ENCODE peak calls at places on chromosomes 12 and 14, in eight cellular contexts. F, N, B, X, M, V, S and I are unnamed samples.

GRCh38 chr14:59688224-59689170 is 111.9 kb upstream of the CCDC175 start:
- DNase-seq in F (no peak), N (peak; percentile 15), B (peak; percentile 44), X (peak; percentile 64), M (no peak), V (peak; percentile 11), S (no peak), I (no peak)

GRCh38 chr14:52269100-52269499 is 1.6 kb downstream of the PTGDR start:
- DNase-seq in F (no peak), N (no peak), B (no peak), X (no peak), M (no peak), V (no peak), S (no peak), I (no peak)

GRCh38 chr12:120257041-120257821 is 8.3 kb downstream of the PXN start:
- DNase-seq in F (no peak), N (no peak), B (peak; percentile 42), X (peak; percentile 68), M (peak; percentile 58), V (no peak), S (no peak), I (no peak)

GRCh38 chr12:98224584-98225221 is 290.7 kb upstream of the TMPO start:
- DNase-seq in F (no peak), N (no peak), B (no peak), X (no peak), M (no peak), V (no peak), S (no peak), I (no peak)

GRCh38 chr12:15336772-15337553 is 14.7 kb downstream of the PTPRO start:
- DNase-seq in F (no peak), N (no peak), B (no peak), X (no peak), M (no peak), V (no peak), S (no peak), I (no peak)

GRCh38 chr14:103317251-103317650 is 16.8 kb upstream of the EIF5 start:
- DNase-seq in F (no peak), N (no peak), B (no peak), X (no peak), M (no peak), V (no peak), S (no peak), I (peak; percentile 42)

GRCh38 chr12:75212072-75212471 is 2.4 kb upstream of the KCNC2 start:
- DNase-seq in F (no peak), N (no peak), B (no peak), X (no peak), M (no peak), V (no peak), S (no peak), I (no peak)

GRCh38 chr12:25322918-25323773 is 72.4 kb upstream of the KRAS start:
- DNase-seq in F (no peak), N (no peak), B (no peak), X (no peak), M (no peak), V (no peak), S (no peak), I (no peak)

GRCh38 chr12:81255456-81255855 is 177.6 kb downstream of the ACSS3 start:
- DNase-seq in F (no peak), N (no peak), B (no peak), X (no peak), M (no peak), V (no peak), S (no peak), I (no peak)

GRCh38 chr14:60721331-60722162 is 2.6 kb downstream of the SIX4 start:
- DNase-seq in F (peak; percentile 33), N (peak; percentile 16), B (peak; percentile 44), X (no peak), M (peak; percentile 50), V (peak; percentile 7), S (no peak), I (peak; percentile 80)

GRCh38 chr14:59503256-59503655 is 18.9 kb downstream of the JKAMP start:
- DNase-seq in F (no peak), N (no peak), B (no peak), X (no peak), M (no peak), V (no peak), S (no peak), I (no peak)

GRCh38 chr12:77229640-77230442 is 164.5 kb upstream of the E2F7 start:
- DNase-seq in F (no peak), N (no peak), B (no peak), X (no peak), M (no peak), V (no peak), S (no peak), I (no peak)

GRCh38 chr12:58359084-58359483 is 417.7 kb downstream of the ATP23 start:
- DNase-seq in F (no peak), N (no peak), B (no peak), X (no peak), M (peak; percentile 25), V (no peak), S (no peak), I (no peak)

GRCh38 chr12:31582155-31582554 is 8.8 kb downstream of the DENND5B start:
- DNase-seq in F (no peak), N (no peak), B (no peak), X (no peak), M (no peak), V (no peak), S (no peak), I (no peak)

GRCh38 chr12:94768398-94769039 is 118.2 kb upstream of the TMCC3 start:
- DNase-seq in F (no peak), N (no peak), B (no peak), X (no peak), M (no peak), V (no peak), S (no peak), I (no peak)

GRCh38 chr12:105705765-105706164 is 375.3 kb downstream of the C12orf75 start:
- DNase-seq in F (no peak), N (peak; percentile 18), B (peak; percentile 41), X (peak; percentile 57), M (peak; percentile 48), V (peak; percentile 25), S (no peak), I (no peak)

GRCh38 chr14:92224348-92224954 is 98.5 kb upstream of the SLC24A4 start:
- DNase-seq in F (no peak), N (no peak), B (no peak), X (no peak), M (no peak), V (no peak), S (no peak), I (no peak)

DNA sequence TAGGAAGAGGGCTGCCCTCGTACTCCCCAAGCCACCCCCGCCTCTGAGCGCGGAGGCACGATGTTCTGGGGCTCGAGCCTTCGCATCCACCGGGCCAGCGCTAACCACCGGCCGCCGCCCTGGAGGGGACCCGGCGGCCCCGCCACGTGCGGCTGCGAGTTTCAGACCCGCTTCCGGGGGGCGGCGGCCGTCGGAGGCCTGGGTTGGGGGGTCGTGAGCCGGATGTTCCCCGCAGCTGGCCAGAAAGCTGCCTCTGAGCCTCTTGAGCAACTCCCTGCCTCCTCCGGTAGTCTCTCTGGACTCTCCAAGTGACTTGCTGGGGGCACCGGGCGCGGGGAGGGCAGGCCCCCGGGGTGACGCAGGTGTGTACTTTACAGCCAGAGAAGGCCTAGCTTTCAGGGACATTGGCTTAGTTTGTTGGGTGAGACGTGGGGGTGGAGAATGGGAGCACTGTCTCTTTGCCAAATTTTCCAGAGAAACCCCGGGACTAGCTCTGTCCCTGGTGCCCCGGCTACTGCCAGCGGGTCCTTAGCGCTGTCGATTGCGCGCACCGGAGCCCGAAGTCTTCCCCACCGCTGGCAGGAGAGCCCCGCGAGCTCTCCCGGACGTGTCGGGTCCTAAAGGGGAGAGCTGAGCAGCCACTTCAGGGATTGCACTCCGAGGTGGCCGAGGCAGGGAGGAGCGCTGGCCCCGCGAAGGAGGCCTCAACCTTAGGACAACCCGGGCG is 15.6 kb downstream of the OTX2 start:
- DNase-seq in F (no peak), N (no peak), B (no peak), X (no peak), M (no peak), V (no peak), S (peak; percentile 75), I (no peak)
- TF ChIP-seq EP300 in F (no peak), N (no peak), B (no peak), X (no peak), M (no peak), V (no peak), S (no peak), I (no peak)

GRCh38 chr14:79256311-79256879 is 954.9 kb downstream of the DIO2 start:
- DNase-seq in F (no peak), N (no peak), B (no peak), X (no peak), M (no peak), V (no peak), S (peak; percentile 72), I (no peak)
- TF ChIP-seq CTCF in F (no peak), N (no peak), B (no peak), X (no peak), M (no peak), V (no peak), S (peak; percentile 31), I (no peak)

DNA sequence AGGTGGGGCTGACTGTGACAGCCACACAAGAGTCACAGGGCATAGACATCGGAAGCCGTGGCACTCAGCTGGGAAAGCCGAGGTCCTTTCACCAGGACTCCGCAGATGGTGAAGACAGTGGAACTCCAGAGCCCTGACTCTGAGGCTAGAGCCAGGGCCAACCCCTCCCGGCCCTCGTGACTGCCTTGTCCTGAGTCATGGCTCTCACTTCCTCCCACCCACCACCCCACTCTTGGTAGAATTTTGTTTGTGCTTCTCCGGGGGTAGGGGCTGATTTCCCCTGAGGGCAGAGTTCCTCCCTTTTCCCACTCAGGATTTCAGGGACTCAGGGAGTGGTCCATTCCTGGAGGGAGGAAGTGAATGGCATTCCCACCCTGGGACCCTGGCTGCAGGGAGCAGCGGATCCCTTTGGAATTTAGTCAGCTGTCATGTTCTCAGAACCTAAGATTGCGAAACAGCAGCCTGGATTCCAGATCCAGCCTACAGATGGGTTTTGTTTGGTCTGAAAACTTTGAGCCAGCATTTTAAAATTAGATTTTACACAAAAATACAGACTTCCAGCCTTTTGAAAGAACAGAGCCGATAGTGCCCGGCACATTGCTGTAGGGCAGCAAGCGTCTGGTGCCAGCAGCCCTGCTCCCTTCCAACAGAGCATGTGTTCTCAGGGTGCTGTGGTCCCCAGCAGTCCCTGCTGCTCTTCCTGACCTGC is 50.7 kb downstream of the TPCN1 start:
- DNase-seq in F (peak; percentile 71), N (no peak), B (peak; percentile 43), X (peak; percentile 84), M (peak; percentile 83), V (peak; percentile 50), S (peak; percentile 96), I (peak; percentile 91)
- TF ChIP-seq EP300 in F (no peak), N (no peak), B (no peak), X (peak; percentile 61), M (no peak), V (no peak), S (no peak), I (no peak)

DNA sequence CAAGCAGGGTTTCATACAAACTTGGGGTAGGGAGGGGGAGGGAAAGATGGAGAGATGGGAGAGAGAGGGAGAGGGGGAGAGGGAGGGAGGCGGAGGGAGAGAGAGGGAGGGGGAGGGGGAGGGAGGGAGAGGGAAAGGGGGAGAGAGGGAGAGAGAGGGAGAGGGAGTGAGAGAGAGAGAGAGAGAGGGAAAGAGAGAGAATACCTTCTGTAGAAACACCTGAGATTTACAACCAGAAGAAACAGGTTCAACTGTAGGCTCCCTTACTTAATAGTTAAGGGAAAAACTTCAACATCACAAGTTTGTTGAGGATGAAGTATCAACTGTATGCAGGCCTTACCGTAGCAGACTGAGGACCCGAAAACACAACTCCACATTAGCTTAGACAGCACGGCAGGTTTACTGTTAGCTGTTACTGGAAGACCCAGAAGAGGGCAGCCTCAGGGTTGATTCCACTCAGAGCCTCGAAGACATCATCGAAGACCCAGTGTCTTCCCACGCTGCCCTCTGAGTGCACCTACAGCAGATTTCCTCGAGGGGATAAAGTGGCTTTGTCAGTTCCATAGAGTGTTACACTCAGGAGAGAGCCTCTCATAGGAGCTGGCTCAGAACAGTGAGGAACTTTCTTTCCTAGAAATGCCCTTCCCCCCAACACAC is 72.4 kb downstream of the NT5DC3 start:
- DNase-seq in F (no peak), N (no peak), B (no peak), X (no peak), M (no peak), V (no peak), S (no peak), I (no peak)
- TF ChIP-seq CTCF in F (no peak), N (peak; percentile 14), B (no peak), X (no peak), M (no peak), V (no peak), S (no peak), I (no peak)